ENCODE peak calls at places on chromosomes 13 and 19, in six cellular contexts. One of them, this sample, is unnamed.
A peak's percentile ranks its signal among the peaks of the same experiment; 100 is the strongest.

GRCh38 chr19:49814010-49814409 is 918 bp upstream of the FUZ start:
- DNase-seq in neuronal stem cell: no peak
- DNase-seq in IMR-90: no peak
- DNase-seq in A549: no peak
- DNase-seq in H9: no peak
- DNase-seq in fibroblast of lung: no peak
- DNase-seq in this sample: no peak

GRCh38 chr19:41225238-41226052 is 6.4 kb downstream of the AXL start:
- DNase-seq in neuronal stem cell: no peak
- DNase-seq in IMR-90: peak; percentile 100
- DNase-seq in fibroblast of lung: peak; percentile 99
- DNase-seq in A549: peak; percentile 100
- DNase-seq in H9: peak; percentile 60
- DNase-seq in this sample: peak; percentile 94

GRCh38 chr13:43153436-43154082 is 130.2 kb downstream of the DNAJC15 start:
- DNase-seq in IMR-90: peak; percentile 44
- DNase-seq in H9: no peak
- DNase-seq in A549: peak; percentile 41
- DNase-seq in neuronal stem cell: no peak
- DNase-seq in fibroblast of lung: peak; percentile 79
- DNase-seq in this sample: peak; percentile 23

GRCh38 chr13:93685900-93686299 is 459.3 kb downstream of the GPC6 start:
- DNase-seq in H9: no peak
- DNase-seq in neuronal stem cell: no peak
- DNase-seq in fibroblast of lung: no peak
- DNase-seq in IMR-90: no peak
- DNase-seq in A549: no peak
- DNase-seq in this sample: no peak

GRCh38 chr19:44951179-44952159 is 3.7 kb upstream of the CLPTM1 start:
- DNase-seq in A549: peak; percentile 85
- DNase-seq in H9: peak; percentile 69
- DNase-seq in IMR-90: peak; percentile 82
- DNase-seq in fibroblast of lung: peak; percentile 89
- DNase-seq in neuronal stem cell: peak; percentile 82
- DNase-seq in this sample: no peak

GRCh38 chr19:38039966-38040365 is 133.0 kb downstream of the SIPA1L3 start:
- DNase-seq in H9: no peak
- DNase-seq in IMR-90: peak; percentile 99
- DNase-seq in neuronal stem cell: no peak
- DNase-seq in A549: peak; percentile 86
- DNase-seq in fibroblast of lung: peak; percentile 75
- DNase-seq in this sample: no peak

GRCh38 chr19:55419624-55420236 is 12.1 kb upstream of the UBE2S start:
- DNase-seq in fibroblast of lung: no peak
- DNase-seq in H9: no peak
- DNase-seq in neuronal stem cell: no peak
- DNase-seq in A549: no peak
- DNase-seq in IMR-90: no peak
- DNase-seq in this sample: no peak

GRCh38 chr13:80400164-80400767 is 59.3 kb upstream of the SPRY2 start:
- DNase-seq in A549: no peak
- DNase-seq in IMR-90: no peak
- DNase-seq in H9: no peak
- DNase-seq in fibroblast of lung: no peak
- DNase-seq in neuronal stem cell: no peak
- DNase-seq in this sample: no peak

GRCh38 chr13:100176781-100177389 is 88.0 kb downstream of the PCCA start:
- DNase-seq in A549: no peak
- DNase-seq in neuronal stem cell: no peak
- DNase-seq in fibroblast of lung: peak; percentile 56
- DNase-seq in H9: no peak
- DNase-seq in IMR-90: peak; percentile 54
- DNase-seq in this sample: no peak

GRCh38 chr13:107838592-107839161 is 376.7 kb downstream of the LIG4 start:
- DNase-seq in H9: no peak
- DNase-seq in A549: no peak
- DNase-seq in fibroblast of lung: no peak
- DNase-seq in IMR-90: no peak
- DNase-seq in neuronal stem cell: no peak
- DNase-seq in this sample: no peak

GRCh38 chr19:41023193-41023592 is 32.1 kb downstream of the CYP2B6 start:
- DNase-seq in fibroblast of lung: no peak
- DNase-seq in neuronal stem cell: no peak
- DNase-seq in IMR-90: no peak
- DNase-seq in A549: no peak
- DNase-seq in H9: peak; percentile 50
- DNase-seq in this sample: no peak

GRCh38 chr13:101726681-101727080 is 274.2 kb downstream of the ITGBL1 start:
- DNase-seq in neuronal stem cell: no peak
- DNase-seq in H9: no peak
- DNase-seq in fibroblast of lung: no peak
- DNase-seq in IMR-90: no peak
- DNase-seq in A549: no peak
- DNase-seq in this sample: no peak

GRCh38 chr19:16116067-16116466 is 4.4 kb downstream of the RAB8A start:
- DNase-seq in H9: no peak
- DNase-seq in A549: no peak
- DNase-seq in neuronal stem cell: no peak
- DNase-seq in fibroblast of lung: no peak
- DNase-seq in IMR-90: no peak
- DNase-seq in this sample: no peak
- H3K4me2 ChIP-seq in H9: no peak overlapping the region
- H3K4me2 ChIP-seq in A549: no peak overlapping the region
- H3K4me2 ChIP-seq in neuronal stem cell: no peak overlapping the region
- H3K4me2 ChIP-seq in fibroblast of lung: no peak overlapping the region
- H3K4me2 ChIP-seq in IMR-90: no peak overlapping the region
- H3K4me2 ChIP-seq in this sample: no peak overlapping the region

DNA sequence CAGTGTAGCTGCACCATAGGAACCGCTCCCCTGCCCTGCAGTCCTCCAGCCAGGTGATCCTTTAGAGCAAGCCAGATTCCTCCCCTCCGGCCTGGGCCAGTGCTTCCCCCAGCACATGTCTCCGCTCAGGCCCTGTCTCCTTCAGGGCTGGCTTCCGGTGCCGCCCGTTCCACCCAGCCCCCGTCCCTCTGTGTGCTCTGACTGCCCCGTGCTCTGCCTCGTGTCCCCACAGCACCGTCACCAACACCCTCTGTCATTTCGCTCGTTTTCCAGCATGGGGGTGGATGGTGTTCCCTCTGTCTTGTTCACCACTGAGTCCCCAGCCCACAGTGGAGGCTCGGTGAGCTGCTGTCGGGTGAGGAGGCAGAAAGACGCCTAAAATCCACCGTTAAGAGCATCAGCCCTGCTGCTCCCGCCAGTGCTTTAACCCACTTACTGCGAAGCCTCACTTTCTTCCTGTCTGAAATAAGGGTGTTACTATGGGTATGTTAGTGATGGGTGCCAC is 54.5 kb downstream of the TSSK6 start:
- DNase-seq in IMR-90: peak; percentile 30
- DNase-seq in A549: no peak
- DNase-seq in neuronal stem cell: no peak
- DNase-seq in fibroblast of lung: no peak
- DNase-seq in H9: peak; percentile 59
- DNase-seq in this sample: no peak
- H3K4me2 ChIP-seq in IMR-90: peak overlapping the region; percentile 59
- H3K4me2 ChIP-seq in A549: no peak overlapping the region
- H3K4me2 ChIP-seq in neuronal stem cell: no peak overlapping the region
- H3K4me2 ChIP-seq in fibroblast of lung: peak overlapping the region; percentile 33
- H3K4me2 ChIP-seq in H9: peak overlapping the region; percentile 34
- H3K4me2 ChIP-seq in this sample: no peak overlapping the region

GRCh38 chr13:110344320-110344719 is 37.2 kb downstream of the COL4A2 start:
- DNase-seq in A549: no peak
- DNase-seq in fibroblast of lung: no peak
- DNase-seq in H9: no peak
- DNase-seq in neuronal stem cell: no peak
- DNase-seq in IMR-90: no peak
- DNase-seq in this sample: no peak
- H3K4me2 ChIP-seq in A549: no peak overlapping the region
- H3K4me2 ChIP-seq in fibroblast of lung: no peak overlapping the region
- H3K4me2 ChIP-seq in H9: no peak overlapping the region
- H3K4me2 ChIP-seq in neuronal stem cell: no peak overlapping the region
- H3K4me2 ChIP-seq in IMR-90: no peak overlapping the region
- H3K4me2 ChIP-seq in this sample: no peak overlapping the region

GRCh38 chr13:75296651-75297050 is 185.3 kb downstream of the TBC1D4 start:
- DNase-seq in A549: no peak
- DNase-seq in neuronal stem cell: no peak
- DNase-seq in fibroblast of lung: no peak
- DNase-seq in H9: no peak
- DNase-seq in IMR-90: no peak
- DNase-seq in this sample: no peak

GRCh38 chr13:75299206-75299605 is 182.8 kb downstream of the TBC1D4 start:
- DNase-seq in IMR-90: no peak
- DNase-seq in A549: no peak
- DNase-seq in neuronal stem cell: peak; percentile 27
- DNase-seq in H9: no peak
- DNase-seq in fibroblast of lung: no peak
- DNase-seq in this sample: no peak

GRCh38 chr13:75303295-75303694 is 178.7 kb downstream of the TBC1D4 start:
- DNase-seq in IMR-90: no peak
- DNase-seq in H9: no peak
- DNase-seq in fibroblast of lung: no peak
- DNase-seq in A549: no peak
- DNase-seq in neuronal stem cell: no peak
- DNase-seq in this sample: no peak

GRCh38 chr13:75302031-75302430 is 179.9 kb downstream of the TBC1D4 start:
- DNase-seq in IMR-90: no peak
- DNase-seq in A549: no peak
- DNase-seq in H9: no peak
- DNase-seq in neuronal stem cell: no peak
- DNase-seq in fibroblast of lung: peak; percentile 73
- DNase-seq in this sample: no peak

DNA sequence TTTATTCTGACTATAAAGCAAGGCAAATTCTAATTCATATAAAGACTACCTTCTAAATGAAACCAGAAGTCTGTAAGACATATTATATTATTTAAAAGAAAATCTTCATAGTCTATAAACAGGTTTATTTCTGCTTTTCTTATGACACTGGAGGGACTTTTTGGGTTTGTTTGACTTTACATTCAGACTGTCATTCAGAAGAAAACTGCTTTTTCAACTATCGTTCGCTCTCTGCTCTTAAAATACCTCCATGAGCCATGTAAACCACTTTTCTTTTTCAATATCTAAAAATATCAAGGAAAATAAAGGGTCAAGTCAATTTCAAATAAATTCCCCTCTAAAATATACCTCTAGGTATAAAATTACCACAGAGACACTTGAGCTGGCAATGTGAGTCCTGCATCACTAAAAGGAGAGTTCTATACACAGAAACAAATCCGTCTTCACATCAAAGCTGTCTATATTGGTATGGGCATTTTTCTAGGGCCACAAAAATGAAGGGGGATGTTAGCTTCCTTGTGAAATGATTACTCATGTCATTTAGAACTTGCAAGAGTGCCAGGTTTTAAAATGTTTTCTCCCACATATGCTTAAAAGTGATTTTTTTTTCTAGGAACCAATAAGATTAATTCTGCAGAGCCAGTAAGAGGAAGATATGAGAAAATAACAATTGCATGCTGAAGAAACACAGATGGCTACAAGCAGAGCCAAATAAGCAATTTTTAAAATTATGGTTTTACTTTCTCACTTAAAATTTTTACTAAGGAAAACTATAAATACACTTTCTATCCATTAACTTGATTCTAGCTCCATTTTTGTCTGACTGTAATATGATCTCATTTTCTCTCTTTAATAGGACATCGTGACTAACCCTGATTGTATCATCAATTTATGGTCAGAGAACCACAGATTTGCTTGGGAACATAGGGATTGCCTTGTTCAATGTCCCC is 181.8 kb downstream of the TBC1D4 start:
- DNase-seq in H9: no peak
- DNase-seq in IMR-90: peak; percentile 46
- DNase-seq in A549: no peak
- DNase-seq in neuronal stem cell: no peak
- DNase-seq in fibroblast of lung: peak; percentile 42
- DNase-seq in this sample: no peak
- H3K4me2 ChIP-seq in H9: no peak overlapping the region
- H3K4me2 ChIP-seq in IMR-90: no peak overlapping the region
- H3K4me2 ChIP-seq in A549: no peak overlapping the region
- H3K4me2 ChIP-seq in neuronal stem cell: no peak overlapping the region
- H3K4me2 ChIP-seq in fibroblast of lung: no peak overlapping the region
- H3K4me2 ChIP-seq in this sample: no peak overlapping the region

DNA sequence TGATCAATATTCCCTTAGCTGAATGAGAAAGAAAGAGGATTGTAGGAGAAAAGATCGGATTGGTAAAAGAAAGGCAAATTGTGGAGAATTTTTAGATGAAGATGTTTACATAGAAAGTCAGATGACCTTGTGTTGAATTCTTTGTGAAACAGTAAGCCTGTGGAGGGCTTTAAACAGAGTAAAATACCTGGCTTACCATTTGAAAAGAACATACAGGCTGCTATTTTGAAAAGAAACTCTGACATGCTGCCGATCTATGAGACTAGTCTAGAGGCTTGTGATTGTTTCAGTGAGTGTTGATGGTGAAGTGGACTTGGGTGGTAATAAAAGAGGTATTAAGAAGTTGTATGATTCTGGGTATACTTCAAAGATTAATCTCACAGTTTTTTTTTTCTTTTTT is 938.9 kb upstream of the PRR20A start:
- DNase-seq in H9: no peak
- DNase-seq in A549: no peak
- DNase-seq in IMR-90: no peak
- DNase-seq in neuronal stem cell: no peak
- DNase-seq in fibroblast of lung: no peak
- DNase-seq in this sample: no peak
- H3K4me2 ChIP-seq in H9: no peak overlapping the region
- H3K4me2 ChIP-seq in A549: no peak overlapping the region
- H3K4me2 ChIP-seq in IMR-90: no peak overlapping the region
- H3K4me2 ChIP-seq in neuronal stem cell: no peak overlapping the region
- H3K4me2 ChIP-seq in fibroblast of lung: no peak overlapping the region
- H3K4me2 ChIP-seq in this sample: no peak overlapping the region

DNA sequence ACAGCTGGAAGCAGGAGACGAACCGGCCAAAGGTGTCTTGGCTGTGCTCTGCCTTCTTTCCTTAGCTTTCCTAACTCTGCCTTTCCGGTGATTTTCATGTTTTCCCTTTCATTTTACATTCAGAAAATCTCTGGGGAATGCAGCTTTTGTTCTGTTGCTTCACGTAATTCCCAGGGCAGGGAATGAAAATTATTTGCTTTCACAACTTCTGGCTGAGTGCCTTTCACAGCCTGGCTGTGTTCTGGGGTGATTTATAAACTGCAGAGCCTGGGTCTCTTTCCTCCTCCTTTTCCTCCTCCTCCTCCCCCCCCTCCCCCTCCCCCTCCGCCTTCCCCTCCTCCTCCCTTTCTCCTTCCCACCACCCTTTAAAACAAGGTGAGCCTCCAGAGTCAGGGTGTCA is 84.3 kb downstream of the RNASEH2B start:
- DNase-seq in IMR-90: no peak
- DNase-seq in neuronal stem cell: no peak
- DNase-seq in A549: no peak
- DNase-seq in fibroblast of lung: peak; percentile 67
- DNase-seq in H9: no peak
- DNase-seq in this sample: no peak
- H3K4me2 ChIP-seq in IMR-90: peak overlapping the region; percentile 76
- H3K4me2 ChIP-seq in neuronal stem cell: no peak overlapping the region
- H3K4me2 ChIP-seq in A549: no peak overlapping the region
- H3K4me2 ChIP-seq in fibroblast of lung: no peak overlapping the region
- H3K4me2 ChIP-seq in H9: no peak overlapping the region
- H3K4me2 ChIP-seq in this sample: no peak overlapping the region